ENCODE peak calls at places on chromosomes 11 and 22, in six cellular contexts. P, X, I, C, T and H are unnamed samples.

GRCh38 chr11:90774727-90775572 is 552.1 kb upstream of the CHORDC1 start:
- DNase-seq in P (no peak), X (no peak), I (no peak), C (no peak), T (peak), H (no peak)

GRCh38 chr11:98155696-98156095 is 865.1 kb upstream of the CNTN5 start:
- DNase-seq in P (no peak), X (no peak), I (no peak), C (no peak), T (no peak), H (no peak)

GRCh38 chr11:1942541-1943260 is 4.4 kb upstream of the MRPL23 start:
- DNase-seq in P (peak), X (no peak), I (no peak), C (no peak), T (no peak), H (no peak)

GRCh38 chr11:114063149-114063828 is 3.8 kb downstream of the ZBTB16 start:
- DNase-seq in P (no peak), X (no peak), I (no peak), C (no peak), T (no peak), H (peak)

GRCh38 chr22:40524392-40525249 is 111.9 kb downstream of the MRTFA start:
- DNase-seq in P (no peak), X (peak), I (no peak), C (no peak), T (no peak), H (no peak)

GRCh38 chr22:50396751-50397370 is 53.7 kb downstream of the PPP6R2 start:
- DNase-seq in P (no peak), X (peak), I (no peak), C (no peak), T (no peak), H (no peak)

GRCh38 chr11:12134239-12134590 is 23.8 kb downstream of the MICAL2 start:
- DNase-seq in P (no peak), X (no peak), I (no peak), C (no peak), T (no peak), H (peak)

GRCh38 chr11:132072044-132072879 is 701.8 kb downstream of the NTM start:
- DNase-seq in P (no peak), X (peak), I (no peak), C (no peak), T (no peak), H (no peak)

GRCh38 chr11:46560300-46561025 is 33.4 kb downstream of the AMBRA1 start:
- DNase-seq in P (peak), X (peak), I (no peak), C (no peak), T (no peak), H (no peak)

GRCh38 chr11:8728566-8728965 is 46.0 kb downstream of the RPL27A start:
- DNase-seq in P (no peak), X (peak), I (no peak), C (no peak), T (no peak), H (no peak)

GRCh38 chr11:125264091-125265022 is 99.8 kb downstream of the PKNOX2 start:
- DNase-seq in P (no peak), X (no peak), I (no peak), C (no peak), T (no peak), H (no peak)

GRCh38 chr11:109039611-109040010 is 374.7 kb downstream of the DDX10 start:
- DNase-seq in P (no peak), X (no peak), I (no peak), C (no peak), T (no peak), H (no peak)

GRCh38 chr11:74681686-74682651 is 49.3 kb downstream of the CHRDL2 start:
- DNase-seq in P (no peak), X (peak), I (no peak), C (no peak), T (peak), H (peak)

GRCh38 chr11:58958500-58958899 is 19.2 kb downstream of the GLYATL1 start:
- DNase-seq in P (peak), X (no peak), I (peak), C (peak), T (peak), H (peak)

GRCh38 chr11:69173925-69174591 is 18.3 kb downstream of the SMIM38 start:
- DNase-seq in P (no peak), X (peak), I (no peak), C (no peak), T (no peak), H (no peak)

GRCh38 chr11:102589047-102589459 is 36.1 kb downstream of the MMP20 start:
- DNase-seq in P (peak), X (no peak), I (no peak), C (no peak), T (no peak), H (no peak)

GRCh38 chr11:93532285-93532789 is 10.9 kb downstream of the SMCO4 start:
- DNase-seq in P (no peak), X (peak), I (no peak), C (no peak), T (no peak), H (no peak)

GRCh38 chr11:19083166-19083565 is 22.6 kb upstream of the MRGPRX2 start:
- DNase-seq in P (no peak), X (no peak), I (no peak), C (no peak), T (no peak), H (no peak)